ENCODE peak calls at places on chromosome 1, in five cellular contexts. G is GM12865, N is RWPE1, O is cardiac muscle cell, X is A549. V is an unnamed sample.

GRCh38 chr1:92804721-92805169 is 19.8 kb upstream of the EVI5 start:
- DNase-seq in G (peak; percentile 4), N (peak; percentile 80), O (peak; percentile 99), X (peak; percentile 88), V (peak; percentile 45)

GRCh38 chr1:41493117-41493536 is 8.6 kb upstream of the EDN2 start:
- DNase-seq in G (no peak), N (peak; percentile 89), O (peak; percentile 86), X (peak; percentile 87), V (no peak)

GRCh38 chr1:163163861-163164582 is 38.7 kb downstream of the RGS5 start:
- DNase-seq in G (no peak), N (no peak), O (peak; percentile 47), X (no peak), V (no peak)

GRCh38 chr1:223504741-223505140 is 111.5 kb downstream of the CCDC185 start:
- DNase-seq in G (no peak), N (peak; percentile 92), O (peak; percentile 87), X (no peak), V (no peak)

GRCh38 chr1:59177756-59178155 is 119.1 kb upstream of the FGGY start:
- DNase-seq in G (no peak), N (no peak), O (no peak), X (no peak), V (no peak)

GRCh38 chr1:119159096-119159495 is 18.6 kb upstream of the WARS2 start:
- DNase-seq in G (no peak), N (no peak), O (peak; percentile 57), X (no peak), V (no peak)

GRCh38 chr1:12454406-12455391 is 163.3 kb downstream of the DHRS3 start:
- DNase-seq in G (no peak), N (no peak), O (peak; percentile 82), X (peak; percentile 24), V (no peak)

GRCh38 chr1:51299185-51299584 is 31.2 kb downstream of the TTC39A start:
- DNase-seq in G (no peak), N (no peak), O (no peak), X (no peak), V (no peak)

GRCh38 chr1:56874689-56875088 is 20.1 kb downstream of the C8A start:
- DNase-seq in G (no peak), N (no peak), O (no peak), X (no peak), V (no peak)

GRCh38 chr1:216032284-216032683 is 391.0 kb downstream of the USH2A start:
- DNase-seq in G (no peak), N (no peak), O (no peak), X (no peak), V (no peak)

GRCh38 chr1:216028630-216029029 is 394.6 kb downstream of the USH2A start:
- DNase-seq in G (no peak), N (no peak), O (no peak), X (no peak), V (no peak)

GRCh38 chr1:216032977-216033376 is 390.3 kb downstream of the USH2A start:
- DNase-seq in G (no peak), N (no peak), O (no peak), X (no peak), V (no peak)

GRCh38 chr1:216034506-216034905 is 388.7 kb downstream of the USH2A start:
- DNase-seq in G (no peak), N (peak; percentile 28), O (no peak), X (no peak), V (no peak)
- TF ChIP-seq CTCF in G (no peak), N (no peak), O (no peak), X (no peak), V (no peak)

GRCh38 chr1:30229960-30230359 is 493.4 kb downstream of the MATN1 start:
- DNase-seq in G (no peak), N (no peak), O (no peak), X (no peak), V (no peak)

GRCh38 chr1:30234091-30234490 is 489.3 kb downstream of the MATN1 start:
- DNase-seq in G (no peak), N (no peak), O (no peak), X (no peak), V (no peak)

GRCh38 chr1:30229557-30229956 is 493.8 kb downstream of the MATN1 start:
- DNase-seq in G (no peak), N (no peak), O (no peak), X (no peak), V (no peak)

GRCh38 chr1:30226648-30227047 is 496.7 kb downstream of the MATN1 start:
- DNase-seq in G (no peak), N (no peak), O (no peak), X (no peak), V (no peak)

GRCh38 chr1:30232288-30232899 is 491.0 kb downstream of the MATN1 start:
- DNase-seq in G (peak; percentile 27), N (peak; percentile 28), O (no peak), X (peak; percentile 6), V (peak; percentile 45)
- TF ChIP-seq CTCF in G (peak; percentile 79), N (peak; percentile 48), O (peak; percentile 53), X (peak; percentile 14), V (peak; percentile 54)

GRCh38 chr1:78855258-78855657 is 151.3 kb downstream of the ADGRL4 start:
- DNase-seq in G (peak; percentile 54), N (no peak), O (no peak), X (no peak), V (peak; percentile 25)
- TF ChIP-seq CTCF in G (no peak), N (no peak), O (no peak), X (no peak), V (no peak)

DNA sequence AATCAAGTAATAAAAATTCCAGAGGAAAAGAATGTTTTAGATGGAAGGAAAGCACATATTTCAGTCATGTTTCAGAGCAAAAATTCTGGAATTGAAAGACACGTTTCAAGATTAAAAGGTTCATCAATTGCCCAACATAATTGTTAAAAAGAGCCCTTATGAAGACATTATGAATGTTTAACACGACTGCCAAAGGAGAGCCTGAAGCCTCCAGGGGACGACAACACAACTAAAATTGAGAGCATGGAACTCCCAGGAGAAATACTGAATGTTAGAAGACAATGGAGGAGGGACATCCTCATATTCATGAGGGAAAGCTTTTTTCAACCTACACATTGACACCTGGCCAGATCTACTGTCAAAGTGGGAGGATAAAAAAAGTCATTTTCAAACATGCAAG is 16.0 kb downstream of the OR2T11 start:
- DNase-seq in G (peak; percentile 66), N (no peak), O (peak; percentile 39), X (peak; percentile 58), V (peak; percentile 33)
- TF ChIP-seq CTCF in G (peak; percentile 68), N (peak; percentile 57), O (peak; percentile 59), X (peak; percentile 63), V (peak; percentile 55)

GRCh38 chr1:172401907-172402306 is 18.6 kb upstream of the C1orf105 start:
- DNase-seq in G (no peak), N (no peak), O (peak; percentile 29), X (peak; percentile 29), V (no peak)
- TF ChIP-seq CTCF in G (no peak), N (no peak), O (peak; percentile 27), X (no peak), V (peak; percentile 16)

GRCh38 chr1:170545476-170545875 is 13.5 kb downstream of the GORAB start:
- DNase-seq in G (no peak), N (peak; percentile 12), O (peak; percentile 82), X (no peak), V (no peak)

GRCh38 chr1:170548497-170548896 is 16.5 kb downstream of the GORAB start:
- DNase-seq in G (no peak), N (no peak), O (no peak), X (no peak), V (no peak)

DNA sequence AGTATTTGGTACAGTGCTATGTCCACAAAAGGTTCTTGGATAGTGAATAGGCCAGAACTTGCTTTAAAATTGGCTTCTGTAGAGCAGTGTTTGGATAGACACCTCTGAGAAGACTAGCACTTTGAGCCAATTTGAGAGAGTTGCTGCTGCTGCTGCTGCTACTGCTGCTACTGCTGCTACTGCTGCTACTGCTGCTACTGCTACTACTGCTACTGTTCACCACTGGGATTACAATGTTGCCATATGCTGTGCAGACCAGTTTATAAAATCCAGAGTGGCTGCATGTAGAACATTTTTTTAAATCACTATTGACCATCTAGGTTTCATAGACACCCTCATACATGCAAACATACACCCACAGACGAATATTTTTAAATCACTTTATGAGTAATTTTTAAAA is 15.3 kb downstream of the GORAB start:
- DNase-seq in G (no peak), N (no peak), O (no peak), X (no peak), V (no peak)
- TF ChIP-seq CTCF in G (no peak), N (no peak), O (no peak), X (no peak), V (no peak)